ENCODE peak calls at places on chromosomes 7 and 10, in five cellular contexts. N is epithelial cell of esophagus, K is IMR-90, P is heart left ventricle, B is astrocyte of the spinal cord. U is an unnamed sample.

GRCh38 chr7:30752979-30753378 is 1.0 kb downstream of the INMT start:
- DNase-seq in N (no peak), K (no peak), P (peak), B (peak), U (no peak)

GRCh38 chr7:74527842-74528241 is 74.1 kb downstream of the GTF2IRD1 start:
- DNase-seq in N (peak), K (no peak), P (no peak), B (no peak), U (no peak)

GRCh38 chr7:111089822-111090426 is 1.0 kb upstream of the LRRN3 start:
- DNase-seq in N (peak), K (peak), P (no peak), B (peak), U (no peak)

GRCh38 chr10:61332506-61332905 is 120.7 kb downstream of the TMEM26 start:
- DNase-seq in N (no peak), K (no peak), P (no peak), B (no peak), U (no peak)

GRCh38 chr10:101824736-101825135 is 6.5 kb upstream of the OGA start:
- DNase-seq in N (no peak), K (no peak), P (no peak), B (no peak), U (no peak)

GRCh38 chr7:98733036-98733435 is 116.0 kb downstream of the NPTX2 start:
- DNase-seq in N (peak), K (peak), P (no peak), B (no peak), U (no peak)

GRCh38 chr10:113087082-113088029 is 137.3 kb downstream of the TCF7L2 start:
- DNase-seq in N (peak), K (peak), P (peak), B (peak), U (peak)

GRCh38 chr7:41219276-41219675 is 483.6 kb downstream of the INHBA start:
- DNase-seq in N (no peak), K (peak), P (no peak), B (peak), U (peak)

GRCh38 chr7:103937680-103938079 is 51.8 kb downstream of the RELN start:
- DNase-seq in N (no peak), K (no peak), P (no peak), B (no peak), U (no peak)

GRCh38 chr7:222716-223041 is 30.3 kb downstream of the FAM20C start:
- DNase-seq in N (no peak), K (no peak), P (no peak), B (no peak), U (no peak)

GRCh38 chr7:51071427-51071826 is 245.2 kb downstream of the COBL start:
- DNase-seq in N (no peak), K (no peak), P (no peak), B (no peak), U (no peak)

GRCh38 chr7:43292384-43292783 is 179.9 kb downstream of the HECW1 start:
- DNase-seq in N (no peak), K (no peak), P (no peak), B (no peak), U (no peak)

GRCh38 chr10:132665946-132666732 is 119.8 kb downstream of the NKX6-2 start:
- DNase-seq in N (peak), K (peak), P (no peak), B (peak), U (peak)

GRCh38 chr10:60282771-60283353 is 106.8 kb downstream of the ANK3 start:
- DNase-seq in N (peak), K (peak), P (no peak), B (peak), U (peak)

GRCh38 chr7:133480868-133481267 is 228.0 kb downstream of the EXOC4 start:
- DNase-seq in N (no peak), K (no peak), P (no peak), B (no peak), U (no peak)

GRCh38 chr10:24947304-24948097 is 4.9 kb downstream of the PRTFDC1 start:
- DNase-seq in N (peak), K (peak), P (no peak), B (peak), U (no peak)

GRCh38 chr7:113367187-113367586 is 248.8 kb upstream of the SMIM30 start:
- DNase-seq in N (peak), K (peak), P (no peak), B (no peak), U (peak)

GRCh38 chr10:13776861-13777301 is 190.1 kb downstream of the PRPF18 start:
- DNase-seq in N (peak), K (peak), P (no peak), B (no peak), U (no peak)

GRCh38 chr7:63054191-63054661 is 944.4 kb upstream of the ZNF722 start:
- DNase-seq in N (no peak), K (no peak), P (no peak), B (no peak), U (no peak)

GRCh38 chr10:132844069-132844809 is 58.3 kb upstream of the NKX6-2 start:
- DNase-seq in N (no peak), K (no peak), P (no peak), B (no peak), U (no peak)

GRCh38 chr10:45470098-45471012 is 96.3 kb downstream of the ALOX5 start:
- DNase-seq in N (no peak), K (peak), P (no peak), B (peak), U (peak)

GRCh38 chr7:22356855-22357310 is at the start of gene RAPGEF5:
- DNase-seq in N (peak), K (no peak), P (no peak), B (no peak), U (no peak)

GRCh38 chr7:143255564-143255963 is 7.7 kb upstream of the GSTK1 start:
- DNase-seq in N (no peak), K (no peak), P (no peak), B (no peak), U (no peak)

DNA sequence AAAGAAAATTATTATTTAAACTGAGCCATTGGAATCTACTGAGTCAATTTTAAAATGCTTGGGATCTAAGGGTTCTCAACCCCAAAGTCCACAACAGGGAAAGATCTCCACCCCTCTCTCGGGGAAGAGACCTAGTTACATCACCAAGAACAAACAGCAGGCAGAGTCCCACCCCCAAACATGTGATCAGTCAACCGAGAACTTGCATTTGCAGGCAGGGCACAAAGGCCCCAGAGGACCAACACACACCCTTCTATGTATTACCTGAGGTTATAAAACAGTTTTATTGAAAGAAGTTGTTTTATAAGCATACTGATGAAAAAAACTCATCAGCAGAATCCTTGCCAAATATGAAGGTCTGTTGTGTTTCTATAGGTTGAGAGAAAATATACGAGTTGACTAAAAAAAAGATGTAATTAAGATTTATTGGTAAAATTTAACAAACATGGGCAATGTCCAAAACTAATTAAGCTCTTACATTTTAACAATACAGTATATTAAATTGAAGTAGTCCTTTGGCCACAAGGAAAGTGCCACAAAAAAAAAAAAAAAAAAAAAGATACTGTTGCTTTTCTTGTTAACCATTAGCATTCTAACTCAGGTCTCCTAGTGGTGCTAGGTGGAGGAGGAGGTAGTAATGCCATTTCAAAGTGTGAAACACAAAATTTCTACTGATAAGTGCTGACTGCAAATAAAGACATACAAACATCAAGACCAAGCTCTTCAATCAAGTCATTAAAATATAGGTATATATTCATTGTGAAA is 975 bp upstream of the USP54 start:
- DNase-seq in N (peak), K (no peak), P (peak), B (peak), U (no peak)
- TF ChIP-seq CTCF in N (no peak), K (no peak), P (no peak), B (no peak), U (no peak)

GRCh38 chr10:99661370-99661749 is 2.1 kb downstream of the ENTPD7 start:
- DNase-seq in N (peak), K (peak), P (no peak), B (peak), U (no peak)
- H3K4me3 ChIP-seq in N (peak), K (no peak), P (no peak), B (no peak), U (peak)

DNA sequence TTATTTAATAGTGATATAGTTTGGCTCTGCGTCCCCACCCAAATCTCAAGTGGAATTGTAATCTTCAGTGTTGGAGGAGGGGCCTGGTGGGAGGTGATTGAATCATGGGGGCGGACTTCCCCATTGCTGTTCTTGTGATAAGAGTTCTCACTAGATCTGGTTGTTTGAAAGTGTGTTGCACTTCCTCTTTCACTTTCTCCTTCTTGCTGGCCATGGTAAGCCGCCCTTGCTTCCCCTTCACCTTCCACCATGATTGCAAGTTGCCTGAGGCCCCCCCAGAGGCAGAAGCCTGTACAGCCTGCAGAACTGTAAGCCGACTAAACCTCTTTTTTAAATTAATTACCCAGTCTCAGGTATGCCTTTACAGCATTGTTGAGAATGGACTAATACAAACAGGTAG is 101.4 kb downstream of the MTPAP start:
- DNase-seq in N (no peak), K (no peak), P (no peak), B (no peak), U (no peak)
- TF ChIP-seq CTCF in N (no peak), K (no peak), P (no peak), B (no peak), U (no peak)

GRCh38 chr7:105268056-105268455 is 120.7 kb downstream of the SRPK2 start:
- DNase-seq in N (peak), K (peak), P (no peak), B (peak), U (peak)
- H3K4me3 ChIP-seq in N (peak), K (no peak), P (peak), B (peak), U (peak)

DNA sequence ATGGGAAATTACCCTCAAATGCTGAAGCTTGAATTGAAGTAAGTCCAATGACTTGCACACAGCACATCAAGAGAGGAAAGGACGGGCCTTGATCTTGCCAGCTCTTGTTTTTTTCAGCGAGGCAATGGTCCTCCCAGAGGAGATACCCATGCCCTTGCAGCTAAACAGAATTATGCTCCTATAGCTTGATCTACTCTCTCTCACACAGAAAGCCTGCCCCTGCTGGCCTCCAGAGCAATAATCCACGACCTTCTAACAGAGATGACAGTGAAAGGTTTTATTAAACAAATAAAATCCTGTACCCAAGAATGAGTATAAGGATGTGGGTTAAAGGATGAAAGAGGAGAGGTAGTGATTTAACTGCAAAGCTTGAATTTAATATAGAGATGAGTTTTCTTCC is 268.0 kb downstream of the ADRA2A start:
- DNase-seq in N (peak), K (no peak), P (no peak), B (no peak), U (no peak)
- TF ChIP-seq CTCF in N (peak), K (no peak), P (peak), B (no peak), U (no peak)

DNA sequence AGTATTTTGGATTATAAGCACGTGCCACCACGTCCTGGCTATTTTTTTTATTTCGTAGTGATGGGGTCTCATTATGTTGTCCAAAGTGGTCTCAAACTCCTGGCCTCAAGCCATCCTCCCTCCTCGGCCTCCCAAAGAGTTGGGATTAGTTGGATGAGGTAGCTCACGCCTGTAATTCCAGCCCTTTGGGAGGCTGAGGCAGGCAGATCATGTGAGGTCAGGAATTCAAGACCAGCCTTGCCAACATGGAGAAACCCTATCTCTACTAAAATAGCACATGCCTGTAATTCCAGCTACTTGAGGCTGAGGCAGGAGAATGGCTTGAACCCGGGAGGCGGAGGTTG is 21.8 kb upstream of the YWHAG start:
- DNase-seq in N (no peak), K (no peak), P (no peak), B (no peak), U (no peak)
- H3K4me3 ChIP-seq in N (no peak), K (no peak), P (peak), B (no peak), U (peak)

U was measured in astrocyte of the cerebellum.